ENCODE peak calls at places on chromosome 11, in ten cellular contexts. O is body of pancreas, P is stomach, I is A549, M is right lobe of liver, T is gastrocnemius medialis, S is HepG2, X is adrenal gland, J is ovary, E is IMR-90. A is an unnamed sample.

GRCh38 chr11:64207247-64208085 is 945 bp downstream of the FERMT3 start:
- DNase-seq in O (peak; percentile 32), P (peak; percentile 55), I (no peak), M (peak; percentile 76), T (no peak), S (no peak), X (peak; percentile 62), J (no peak), E (peak; percentile 78), A (peak; percentile 76)

GRCh38 chr11:48167380-48167779 is 49.2 kb upstream of the OR4B1 start:
- DNase-seq in O (no peak), P (no peak), I (no peak), M (no peak), T (no peak), S (no peak), X (no peak), J (no peak), E (no peak), A (no peak)

GRCh38 chr11:23509023-23509422 is 648.7 kb upstream of the CCDC179 start:
- DNase-seq in O (no peak), P (no peak), I (no peak), M (no peak), T (no peak), S (no peak), X (no peak), J (no peak), E (peak; percentile 88), A (peak; percentile 50)

GRCh38 chr11:118295834-118296454 is 8.6 kb upstream of the CD3E start:
- DNase-seq in O (peak; percentile 43), P (peak; percentile 55), I (no peak), M (no peak), T (no peak), S (peak; percentile 28), X (no peak), J (no peak), E (peak; percentile 12), A (peak; percentile 59)

GRCh38 chr11:19723572-19724342 is 11.1 kb downstream of the NAV2 start:
- DNase-seq in O (no peak), P (no peak), I (no peak), M (peak; percentile 77), T (no peak), S (peak; percentile 12), X (peak; percentile 35), J (no peak), E (peak; percentile 55), A (peak; percentile 72)

GRCh38 chr11:128022007-128022368 is 565.4 kb downstream of the ETS1 start:
- DNase-seq in O (no peak), P (no peak), I (no peak), M (no peak), T (no peak), S (no peak), X (no peak), J (no peak), E (peak; percentile 81), A (peak; percentile 63)

GRCh38 chr11:67054851-67055523 is 1.7 kb upstream of the RHOD start:
- DNase-seq in O (peak; percentile 90), P (peak; percentile 74), I (peak; percentile 92), M (no peak), T (peak; percentile 78), S (peak; percentile 94), X (peak; percentile 98), J (peak; percentile 40), E (peak; percentile 88), A (peak; percentile 65)

GRCh38 chr11:124195419-124195734 is 12.2 kb downstream of the OR10D3 start:
- DNase-seq in O (no peak), P (no peak), I (no peak), M (no peak), T (no peak), S (no peak), X (no peak), J (no peak), E (no peak), A (no peak)

GRCh38 chr11:27183672-27184457 is 143.2 kb downstream of the BBOX1 start:
- DNase-seq in O (peak; percentile 69), P (peak; percentile 62), I (peak; percentile 78), M (no peak), T (peak; percentile 19), S (peak; percentile 63), X (peak; percentile 53), J (peak; percentile 55), E (peak; percentile 72), A (peak; percentile 66)

GRCh38 chr11:106156290-106156937 is 79.0 kb downstream of the AASDHPPT start:
- DNase-seq in O (peak; percentile 49), P (peak; percentile 34), I (peak; percentile 47), M (no peak), T (no peak), S (peak; percentile 15), X (peak; percentile 38), J (peak; percentile 15), E (peak; percentile 83), A (peak; percentile 37)

GRCh38 chr11:84719935-84720577 is 907.1 kb downstream of the DLG2 start:
- DNase-seq in O (peak; percentile 15), P (no peak), I (no peak), M (peak; percentile 57), T (no peak), S (no peak), X (peak; percentile 14), J (no peak), E (no peak), A (no peak)

DNA sequence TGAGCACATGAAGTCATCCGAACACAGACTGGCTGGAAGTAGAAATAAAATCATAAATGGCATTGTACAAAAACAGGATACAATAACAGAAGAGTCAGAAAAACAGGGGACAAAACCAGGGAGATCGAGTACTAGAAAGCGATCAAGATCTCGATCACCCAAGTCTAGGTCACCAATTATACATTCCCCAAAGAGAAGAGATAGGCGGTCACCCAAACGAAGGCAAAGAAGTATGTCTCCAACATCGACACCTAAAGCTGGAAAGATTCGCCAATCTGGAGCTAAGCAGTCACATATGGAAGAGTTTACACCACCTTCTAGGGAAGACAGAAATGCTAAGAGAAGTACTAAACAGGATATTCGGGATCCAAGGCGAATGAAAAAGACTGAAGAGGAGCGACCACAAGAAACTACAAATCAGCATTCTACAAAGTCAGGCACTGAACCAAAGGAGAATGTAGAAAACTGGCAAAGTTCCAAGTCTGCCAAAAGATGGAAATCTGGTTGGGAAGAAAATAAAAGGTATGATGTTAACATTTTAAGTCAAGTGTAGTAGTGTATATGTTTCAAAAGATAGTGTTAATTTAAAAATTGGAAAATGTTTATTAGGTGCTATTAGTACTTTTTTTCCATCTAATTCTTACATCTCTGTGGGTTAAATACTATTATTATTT is 9.4 kb downstream of the PCF11 start:
- DNase-seq in O (no peak), P (no peak), I (no peak), M (no peak), T (no peak), S (no peak), X (no peak), J (no peak), E (no peak), A (no peak)
- H3K4me1 ChIP-seq in O (peaks cover 48% of the 10 kb centered on the region), P (peaks cover 43% of the 10 kb centered on the region), I (peaks cover 33% of the 10 kb centered on the region), M (no peaks in the 10 kb centered on the region), T (peaks cover 38% of the 10 kb centered on the region), S (peaks cover 42% of the 10 kb centered on the region), X (peaks cover 8% of the 10 kb centered on the region), J (peaks cover 6% of the 10 kb centered on the region), E (peaks cover 2% of the 10 kb centered on the region), A (peaks cover 33% of the 10 kb centered on the region)

GRCh38 chr11:65430406-65431217 is 8.0 kb downstream of the NEAT1 start:
- DNase-seq in O (peak; percentile 22), P (peak; percentile 25), I (peak; percentile 62), M (peak; percentile 17), T (no peak), S (no peak), X (peak; percentile 25), J (no peak), E (peak; percentile 69), A (peak; percentile 60)

GRCh38 chr11:65427691-65428577 is 5.3 kb downstream of the NEAT1 start:
- DNase-seq in O (peak; percentile 70), P (peak; percentile 64), I (peak; percentile 82), M (peak; percentile 68), T (no peak), S (no peak), X (peak; percentile 74), J (no peak), E (peak; percentile 78), A (peak; percentile 70)

GRCh38 chr11:65429724-65430405 is 7.3 kb downstream of the NEAT1 start:
- DNase-seq in O (peak; percentile 78), P (peak; percentile 80), I (peak; percentile 85), M (peak; percentile 89), T (no peak), S (no peak), X (peak; percentile 87), J (peak; percentile 67), E (peak; percentile 80), A (peak; percentile 79)

GRCh38 chr11:65428578-65429068 is 6.0 kb downstream of the NEAT1 start:
- DNase-seq in O (peak; percentile 65), P (peak; percentile 65), I (no peak), M (peak; percentile 69), T (no peak), S (no peak), X (peak; percentile 54), J (no peak), E (no peak), A (no peak)

DNA sequence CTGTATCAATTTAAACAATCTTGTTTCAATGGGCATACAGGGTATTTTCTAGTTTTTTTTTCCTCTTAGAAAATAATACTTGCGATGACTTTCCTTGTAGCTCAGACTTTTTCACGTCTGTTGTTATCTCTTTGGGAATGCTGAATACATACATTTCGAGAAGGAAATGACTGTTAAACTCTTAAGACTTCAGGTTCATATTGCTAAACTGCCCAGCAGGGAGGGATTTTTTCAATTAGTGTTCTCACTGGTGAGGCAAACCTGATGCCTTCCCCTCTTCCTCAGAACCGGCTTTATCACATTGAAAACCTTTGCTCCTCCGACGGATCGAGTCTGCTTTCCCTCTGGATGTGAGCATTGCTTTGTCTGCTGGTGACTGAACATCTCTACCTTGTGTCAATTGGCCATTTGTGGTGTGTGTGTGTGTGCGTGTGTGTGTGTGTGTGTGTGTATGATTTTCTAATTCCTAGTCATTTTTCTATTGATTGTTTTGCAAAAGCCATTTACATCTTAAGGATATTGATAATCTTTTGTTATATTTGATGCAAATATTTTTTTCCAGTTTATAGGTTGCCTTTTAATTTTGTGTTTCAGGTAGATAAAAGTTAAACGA is 6.6 kb downstream of the NEAT1 start:
- DNase-seq in O (peak; percentile 45), P (peak; percentile 43), I (peak; percentile 84), M (peak; percentile 48), T (no peak), S (no peak), X (peak; percentile 63), J (no peak), E (peak; percentile 76), A (peak; percentile 70)
- TF ChIP-seq POLR2A in O (no peak), P (peak; percentile 90), I (peak; percentile 69), M (peak; percentile 24), T (no peak), S (peak; percentile 55), X (peak; percentile 44), J (peak; percentile 29), E (peak; percentile 74), A (peak; percentile 81)

DNA sequence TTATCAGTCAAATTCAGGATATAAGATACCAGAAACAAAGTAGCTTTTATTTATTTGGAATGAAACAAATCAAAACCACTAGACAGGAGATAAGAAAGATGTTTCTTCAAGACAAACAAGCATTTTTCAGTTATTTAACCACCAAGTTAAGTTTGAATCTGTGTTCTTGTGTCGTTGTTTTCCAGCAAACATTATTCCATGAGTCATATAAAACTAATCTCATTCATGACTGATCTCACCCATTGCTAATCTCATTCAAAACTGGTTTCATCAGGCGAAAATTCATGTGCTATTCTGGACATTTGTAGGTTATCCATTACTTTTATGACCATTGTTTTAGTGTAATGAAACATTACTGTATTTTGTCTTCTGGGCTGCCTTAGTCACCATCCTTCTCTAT is 221.7 kb downstream of the DDX10 start:
- DNase-seq in O (no peak), P (no peak), I (peak; percentile 28), M (no peak), T (no peak), S (no peak), X (no peak), J (no peak), E (peak; percentile 45), A (peak; percentile 70)
- H3K4me3 ChIP-seq in O (no peak overlapping the region), P (no peak overlapping the region), I (no peak overlapping the region), M (no peak overlapping the region), T (no peak overlapping the region), S (no peak overlapping the region), X (no peak overlapping the region), J (no peak overlapping the region), E (no peak overlapping the region), A (no peak overlapping the region)

GRCh38 chr11:12684354-12684753 is 10.1 kb downstream of the TEAD1 start:
- DNase-seq in O (no peak), P (no peak), I (no peak), M (no peak), T (no peak), S (no peak), X (no peak), J (no peak), E (no peak), A (no peak)
- H3K4me1 ChIP-seq in O (peaks cover 74% of the 10 kb centered on the region), P (peaks cover 39% of the 10 kb centered on the region), I (peaks cover 97% of the 10 kb centered on the region), M (no peaks in the 10 kb centered on the region), T (peaks cover 93% of the 10 kb centered on the region), S (peaks cover 98% of the 10 kb centered on the region), X (peaks cover 14% of the 10 kb centered on the region), J (peaks cover 24% of the 10 kb centered on the region), E (peaks cover 60% of the 10 kb centered on the region), A (peaks cover 37% of the 10 kb centered on the region)